ENCODE peak calls at places on chromosomes 5 and 9, in five cellular contexts. Q is astrocyte of the cerebellum, L is upper lobe of right lung, X is psoas muscle, Y is esophagus muscularis mucosa. P is an unnamed sample.

GRCh38 chr9:32992596-32993238 is 8.7 kb downstream of the APTX start:
- DNase-seq in Q (no peak), L (no peak), X (no peak), Y (no peak), P (no peak)

GRCh38 chr5:36552626-36553393 is 53.6 kb upstream of the SLC1A3 start:
- DNase-seq in Q (no peak), L (no peak), X (no peak), Y (no peak), P (no peak)

GRCh38 chr5:119336846-119337564 is 18.8 kb upstream of the TNFAIP8 start:
- DNase-seq in Q (no peak), L (no peak), X (no peak), Y (no peak), P (no peak)

GRCh38 chr5:141618030-141618803 is 583 bp downstream of the DIAPH1 start:
- DNase-seq in Q (no peak), L (peak), X (peak), Y (no peak), P (no peak)

GRCh38 chr5:152676177-152676576 is 271.1 kb upstream of the NMUR2 start:
- DNase-seq in Q (no peak), L (no peak), X (no peak), Y (no peak), P (no peak)

GRCh38 chr9:6735422-6735821 is 22.4 kb upstream of the KDM4C start:
- DNase-seq in Q (no peak), L (peak), X (no peak), Y (no peak), P (no peak)

GRCh38 chr5:8864053-8864452 is 681.8 kb downstream of the SEMA5A start:
- DNase-seq in Q (no peak), L (no peak), X (no peak), Y (no peak), P (peak)

GRCh38 chr9:95102001-95102433 is 215.5 kb downstream of the FANCC start:
- DNase-seq in Q (no peak), L (no peak), X (no peak), Y (no peak), P (no peak)

GRCh38 chr5:139842321-139842720 is 46.7 kb downstream of the PSD2 start:
- DNase-seq in Q (no peak), L (peak), X (no peak), Y (no peak), P (no peak)

GRCh38 chr5:27706832-27707231 is 668.4 kb upstream of the CDH9 start:
- DNase-seq in Q (no peak), L (no peak), X (no peak), Y (no peak), P (no peak)

GRCh38 chr9:717722-718121 is 123.8 kb upstream of the DMRT1 start:
- DNase-seq in Q (no peak), L (no peak), X (no peak), Y (no peak), P (no peak)

GRCh38 chr9:116219686-116220085 is 66.1 kb downstream of the PAPPA start:
- DNase-seq in Q (no peak), L (no peak), X (no peak), Y (no peak), P (no peak)

GRCh38 chr5:125112196-125112595 is 365.8 kb upstream of the ZNF608 start:
- DNase-seq in Q (no peak), L (no peak), X (no peak), Y (no peak), P (no peak)

GRCh38 chr5:172454355-172455086 is at the start of gene SH3PXD2B:
- DNase-seq in Q (no peak), L (peak), X (peak), Y (no peak), P (no peak)

GRCh38 chr5:109580225-109580624 is 109.5 kb upstream of the MAN2A1 start:
- DNase-seq in Q (no peak), L (no peak), X (no peak), Y (no peak), P (no peak)

GRCh38 chr5:76634661-76635060 is 11.5 kb upstream of the F2RL2 start:
- DNase-seq in Q (no peak), L (no peak), X (no peak), Y (no peak), P (no peak)

GRCh38 chr9:115132648-115133047 is 14.7 kb upstream of the TNC start:
- DNase-seq in Q (no peak), L (no peak), X (no peak), Y (no peak), P (no peak)

GRCh38 chr5:150303070-150303595 is 428 bp upstream of the ARSI start:
- DNase-seq in Q (peak), L (no peak), X (no peak), Y (no peak), P (no peak)

GRCh38 chr5:89313804-89314588 is 431.0 kb upstream of the MEF2C start:
- DNase-seq in Q (peak), L (no peak), X (no peak), Y (no peak), P (peak)
- H3K4me3 ChIP-seq in Q (no peak), L (no peak), X (no peak), Y (no peak), P (no peak)

DNA sequence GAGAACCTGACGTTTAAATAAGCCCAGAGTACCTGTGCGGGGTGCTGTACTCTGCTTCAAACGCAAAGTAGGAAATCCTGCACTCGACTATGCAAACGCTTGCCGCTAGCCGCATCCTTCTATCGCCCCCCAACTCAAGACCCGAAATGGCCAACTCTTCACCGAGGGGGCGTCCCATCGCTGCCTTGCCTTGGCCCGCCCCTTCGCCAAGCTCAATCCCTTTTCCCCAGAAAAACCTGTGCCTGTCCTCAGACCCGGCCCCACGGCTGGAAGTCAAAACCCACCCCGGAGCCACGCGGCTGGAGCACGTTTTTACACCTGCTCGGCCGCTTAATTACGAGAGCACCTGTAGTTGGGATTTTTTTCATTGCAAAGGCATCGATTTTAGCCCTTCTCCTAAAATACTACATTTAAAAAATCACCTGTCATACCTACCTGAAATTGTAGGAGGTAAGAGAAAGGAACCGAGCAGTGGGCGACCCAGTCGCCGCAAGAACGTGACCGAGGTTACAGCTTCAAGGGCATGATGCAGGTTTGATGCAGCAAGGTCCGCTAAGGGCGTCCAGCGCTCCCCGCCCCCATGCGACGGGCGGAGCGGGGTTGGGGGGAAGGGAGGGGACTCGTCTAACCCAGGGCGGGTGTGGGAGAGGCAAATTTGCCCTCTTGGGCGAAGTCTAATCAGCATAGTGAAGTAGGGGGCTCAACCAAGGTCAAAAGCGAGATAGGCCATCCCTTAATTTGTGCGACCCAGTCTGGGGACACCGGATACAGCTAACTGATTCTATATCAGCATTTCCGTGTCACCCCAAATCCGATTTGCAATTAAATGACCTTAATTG is 3.5 kb downstream of the ELAVL2 start:
- DNase-seq in Q (no peak), L (no peak), X (no peak), Y (no peak), P (no peak)
- H3K4me3 ChIP-seq in Q (peak), L (no peak), X (peak), Y (peak), P (no peak)

GRCh38 chr5:166369326-166369725 is 1922.1 kb upstream of the WWC1 start:
- DNase-seq in Q (no peak), L (no peak), X (no peak), Y (no peak), P (no peak)

GRCh38 chr5:166367391-166367790 is 1924.1 kb upstream of the WWC1 start:
- DNase-seq in Q (no peak), L (no peak), X (no peak), Y (no peak), P (no peak)

GRCh38 chr5:166373817-166374216 is 1917.6 kb upstream of the WWC1 start:
- DNase-seq in Q (no peak), L (no peak), X (no peak), Y (no peak), P (no peak)

GRCh38 chr5:166369817-166370216 is 1921.6 kb upstream of the WWC1 start:
- DNase-seq in Q (no peak), L (no peak), X (no peak), Y (no peak), P (no peak)

GRCh38 chr5:166370928-166371690 is 1920.3 kb upstream of the WWC1 start:
- DNase-seq in Q (peak), L (no peak), X (no peak), Y (no peak), P (peak)
- H3K4me3 ChIP-seq in Q (no peak), L (no peak), X (peak), Y (peak), P (peak)

GRCh38 chr9:112748041-112748440 is 2.5 kb upstream of the SNX30 start:
- DNase-seq in Q (no peak), L (no peak), X (no peak), Y (no peak), P (no peak)

GRCh38 chr9:112750111-112750766 is at the start of gene SNX30:
- DNase-seq in Q (peak), L (peak), X (peak), Y (peak), P (peak)

GRCh38 chr9:112752334-112753110 is 2.0 kb downstream of the SNX30 start:
- DNase-seq in Q (no peak), L (no peak), X (no peak), Y (no peak), P (no peak)

GRCh38 chr9:112751059-112751795 is 667 bp downstream of the SNX30 start:
- DNase-seq in Q (peak), L (peak), X (peak), Y (peak), P (peak)

GRCh38 chr9:112750767-112751058 is 153 bp downstream of the SNX30 start:
- DNase-seq in Q (no peak), L (no peak), X (peak), Y (no peak), P (no peak)
- H3K4me3 ChIP-seq in Q (peak), L (peak), X (peak), Y (peak), P (peak)

DNA sequence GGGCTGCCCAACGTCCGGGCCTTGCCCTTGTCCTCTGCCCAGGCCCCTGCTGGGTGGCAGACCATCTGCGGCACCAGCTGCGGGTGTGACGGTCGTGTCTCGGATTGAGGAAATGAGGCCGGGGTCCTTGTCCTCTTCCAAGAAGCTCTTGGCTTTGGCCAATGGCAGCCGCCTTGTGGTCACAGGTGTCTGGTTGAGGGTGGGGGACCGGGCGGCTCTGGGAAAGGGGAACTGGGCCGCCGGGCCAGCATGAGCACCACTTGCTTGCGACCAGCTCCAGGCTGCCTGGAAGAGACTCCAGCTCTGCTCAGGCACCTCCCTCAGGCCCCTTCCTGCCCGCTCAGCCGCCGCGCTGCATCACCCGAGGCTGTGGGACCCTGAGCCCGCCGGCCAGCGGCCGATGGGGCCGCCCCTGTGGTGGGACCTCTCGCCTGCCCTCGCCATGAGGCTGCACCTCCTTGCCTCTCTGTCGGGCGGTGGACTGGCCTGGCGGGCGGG is 59.7 kb downstream of the RXRA start:
- DNase-seq in Q (no peak), L (no peak), X (no peak), Y (no peak), P (no peak)
- H3K4me3 ChIP-seq in Q (no peak), L (no peak), X (no peak), Y (no peak), P (no peak)

DNA sequence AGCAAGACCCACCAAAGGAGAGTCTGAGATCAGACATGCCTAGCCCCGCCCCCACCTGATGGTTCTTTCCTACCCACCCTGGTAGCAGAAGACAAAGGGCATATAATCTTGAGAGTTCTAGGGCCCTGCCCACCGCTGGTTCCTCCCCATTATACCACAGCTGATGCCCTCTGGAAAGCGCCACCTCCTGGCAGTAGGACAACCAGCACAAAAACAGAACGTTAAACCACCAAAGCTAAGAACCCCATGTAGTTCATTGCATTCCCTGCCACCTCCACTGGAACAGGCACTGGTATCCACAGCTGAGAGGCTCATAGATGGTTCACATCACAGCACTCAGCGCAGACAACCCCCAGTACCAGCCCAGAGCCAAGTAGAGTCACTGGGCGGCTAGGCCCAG is 81.2 kb upstream of the TRPC7 start:
- DNase-seq in Q (no peak), L (no peak), X (no peak), Y (no peak), P (peak)
- H3K4me3 ChIP-seq in Q (no peak), L (no peak), X (no peak), Y (no peak), P (no peak)

GRCh38 chr5:69492391-69493234 is at the start of gene OCLN:
- DNase-seq in Q (no peak), L (peak), X (no peak), Y (no peak), P (peak)

GRCh38 chr5:69491838-69492390 is 676 bp upstream of the OCLN start:
- DNase-seq in Q (no peak), L (no peak), X (no peak), Y (no peak), P (no peak)

GRCh38 chr5:69494481-69494880 is 1.9 kb downstream of the OCLN start:
- DNase-seq in Q (no peak), L (no peak), X (no peak), Y (no peak), P (no peak)

GRCh38 chr5:69491027-69491426 is 1.6 kb upstream of the OCLN start:
- DNase-seq in Q (no peak), L (no peak), X (no peak), Y (no peak), P (no peak)

DNA sequence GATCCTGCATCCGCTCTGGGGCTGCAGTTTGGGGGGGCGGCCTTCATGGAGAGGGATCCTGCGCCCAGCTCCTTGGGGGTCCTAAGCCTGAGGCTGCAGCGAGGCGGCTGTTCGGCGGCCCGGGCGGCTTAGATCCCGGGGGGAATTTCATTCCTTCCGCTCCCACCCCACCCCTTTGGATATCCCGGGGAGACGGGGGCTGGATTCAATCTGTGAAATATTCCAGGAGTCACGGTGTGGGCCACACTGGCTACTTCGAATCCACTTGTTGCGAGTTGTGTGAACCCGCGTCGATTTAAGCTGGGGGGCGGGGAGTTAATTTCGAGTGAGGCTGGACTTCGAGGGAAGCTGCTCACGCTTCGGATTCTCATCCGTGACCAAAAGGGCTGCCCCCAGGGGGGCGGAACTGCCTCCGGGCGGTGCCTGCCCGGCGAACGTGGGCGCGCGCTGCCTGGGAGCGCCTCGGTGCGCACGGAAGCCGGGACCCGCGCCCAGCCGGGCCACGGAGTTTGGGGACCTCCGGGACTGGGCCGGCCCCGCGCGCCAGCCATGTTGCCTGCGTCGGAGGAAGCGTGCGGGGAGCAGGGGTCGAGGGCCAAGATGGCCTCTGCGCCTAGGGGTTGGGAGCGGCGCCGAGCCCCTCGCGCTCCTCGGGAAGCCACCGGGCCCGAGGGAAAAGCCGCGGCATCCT is 790 bp downstream of the OCLN start:
- DNase-seq in Q (no peak), L (peak), X (no peak), Y (no peak), P (no peak)
- H3K4me3 ChIP-seq in Q (peak), L (peak), X (peak), Y (peak), P (peak)